ENCODE peak calls at places on chromosomes 7 and 10, in ten cellular contexts. K is activated gamma-delta T cell treated with anti-CD3 and anti-CD28 coated beads, Interleukin-2, amount 50 U/mL, for 16 hours; O is GM19239; G is non-pigmented ciliary epithelial cell; W is GM23338; D is OCI-M1; I is neural crest cell; Z is HFF-Myc; A is sciatic nerve; L is choroid plexus epithelial cell. M is an unnamed sample.

GRCh38 chr7:148144827-148145226 is 445.7 kb upstream of the C7orf33 start:
- DNase-seq in A (no peak), L (no peak), G (no peak), I (no peak), Z (no peak), W (no peak), D (no peak), K (no peak), O (no peak), M (no peak)

GRCh38 chr7:129069021-129069420 is 14.1 kb upstream of the TNPO3 start:
- DNase-seq in I (no peak), A (no peak), D (no peak), K (no peak), L (no peak), W (no peak), Z (no peak), O (no peak), G (no peak), M (no peak)

GRCh38 chr10:86319626-86320025 is 47.0 kb downstream of the GRID1 start:
- DNase-seq in Z (no peak), K (no peak), L (no peak), O (no peak), W (no peak), D (no peak), A (no peak), I (no peak), G (no peak), M (no peak)

GRCh38 chr7:2307690-2308107 is 6.5 kb downstream of the SNX8 start:
- DNase-seq in Z (no peak), D (peak; percentile 44), O (no peak), L (no peak), A (no peak), I (no peak), G (no peak), K (no peak), W (no peak), M (no peak)

GRCh38 chr7:17234398-17235021 is 63.9 kb upstream of the AHR start:
- DNase-seq in A (no peak), W (peak; percentile 2), D (peak; percentile 87), Z (peak; percentile 95), G (peak; percentile 76), O (peak; percentile 28), I (no peak), L (peak; percentile 96), K (peak; percentile 49), M (peak; percentile 12)

GRCh38 chr10:36171546-36171945 is 529.5 kb upstream of the FZD8 start:
- DNase-seq in K (no peak), W (peak; percentile 36), I (no peak), O (no peak), D (no peak), Z (no peak), A (no peak), L (no peak), G (no peak), M (no peak)

GRCh38 chr7:112423987-112424386 is 26.3 kb upstream of the IFRD1 start:
- DNase-seq in K (no peak), D (no peak), Z (no peak), G (no peak), L (no peak), O (no peak), A (no peak), I (no peak), W (no peak), M (no peak)

GRCh38 chr7:16071246-16071857 is 350.0 kb downstream of the CRPPA start:
- DNase-seq in O (no peak), D (peak; percentile 79), K (no peak), Z (peak; percentile 50), G (peak; percentile 23), L (peak; percentile 82), A (no peak), I (peak; percentile 12), W (peak; percentile 82), M (peak; percentile 4)

GRCh38 chr10:64142395-64142794 is 621.2 kb downstream of the REEP3 start:
- DNase-seq in D (no peak), L (no peak), I (no peak), O (no peak), K (no peak), Z (no peak), G (no peak), A (no peak), W (no peak), M (no peak)

GRCh38 chr7:20796565-20796964 is 9.9 kb upstream of the SP8 start:
- DNase-seq in O (no peak), L (no peak), D (no peak), A (no peak), G (no peak), I (no peak), Z (no peak), K (no peak), W (no peak), M (no peak)

GRCh38 chr10:113895018-113895417 is 40.6 kb downstream of the NHLRC2 start:
- DNase-seq in L (peak; percentile 63), O (no peak), K (no peak), A (no peak), Z (no peak), I (no peak), D (no peak), G (peak; percentile 24), W (no peak), M (no peak)

GRCh38 chr7:149223176-149223575 is 16.3 kb upstream of the ZNF212 start:
- DNase-seq in W (no peak), O (no peak), Z (no peak), K (no peak), D (no peak), G (no peak), L (no peak), A (no peak), I (no peak), M (no peak)

GRCh38 chr7:102252373-102252982 is 34.2 kb upstream of the SH2B2 start:
- DNase-seq in O (no peak), G (no peak), L (no peak), I (no peak), W (no peak), A (no peak), Z (no peak), D (peak; percentile 5), K (no peak), M (no peak)

GRCh38 chr10:100600218-100600617 is 64.5 kb downstream of the HIF1AN start:
- DNase-seq in W (no peak), I (no peak), A (no peak), L (peak; percentile 2), D (no peak), G (no peak), O (no peak), Z (no peak), K (no peak), M (no peak)

GRCh38 chr10:1359599-1359955 is 303.4 kb downstream of the WDR37 start:
- DNase-seq in D (no peak), I (no peak), A (no peak), Z (no peak), L (no peak), W (no peak), G (no peak), K (no peak), O (no peak), M (no peak)

GRCh38 chr10:49076319-49076718 is 39.0 kb downstream of the VSTM4 start:
- DNase-seq in O (no peak), D (no peak), W (no peak), I (no peak), L (no peak), Z (no peak), K (no peak), A (no peak), G (no peak), M (no peak)

GRCh38 chr10:30445716-30446115 is 11.7 kb downstream of the MAP3K8 start:
- DNase-seq in W (no peak), L (peak; percentile 87), O (no peak), Z (no peak), I (no peak), A (no peak), D (no peak), K (no peak), G (peak; percentile 88), M (no peak)

GRCh38 chr10:92678196-92678595 is 11.6 kb upstream of the HHEX start:
- DNase-seq in L (no peak), K (no peak), W (no peak), A (no peak), I (no peak), Z (no peak), D (peak; percentile 34), O (no peak), G (no peak), M (no peak)

GRCh38 chr7:128135275-128136214 is 104.3 kb upstream of the LRRC4 start:
- DNase-seq in K (peak; percentile 34), O (peak; percentile 76), I (peak; percentile 70), W (peak; percentile 86), A (peak; percentile 74), L (peak; percentile 53), G (no peak), Z (peak; percentile 19), D (peak; percentile 68), M (peak; percentile 83)

GRCh38 chr10:3708830-3709229 is 76.2 kb downstream of the KLF6 start:
- DNase-seq in G (no peak), A (no peak), Z (no peak), W (no peak), L (no peak), D (no peak), K (no peak), I (no peak), O (no peak), M (no peak)

GRCh38 chr10:43355749-43356371 is 15.6 kb upstream of the FXYD4 start:
- DNase-seq in D (peak; percentile 59), G (no peak), K (no peak), A (no peak), L (peak; percentile 26), O (no peak), W (no peak), I (no peak), Z (no peak), M (no peak)

M was measured in GM12892.